ENCODE peak calls at places on chromosome 1, in four cellular contexts. A is MM.1S, S is HCT116, Z is tibial artery. R is an unnamed sample.

GRCh38 chr1:215844266-215844665 is 277.2 kb downstream of the KCTD3 start:
- DNase-seq in A (no peak), S (no peak), Z (no peak), R (no peak)

GRCh38 chr1:63662056-63662836 is 69.0 kb downstream of the PGM1 start:
- DNase-seq in S (peak; percentile 78), A (no peak), Z (peak; percentile 57), R (peak; percentile 39)

GRCh38 chr1:228144213-228145049 is 4.4 kb downstream of the GUK1 start:
- DNase-seq in Z (no peak), A (no peak), S (no peak), R (no peak)

GRCh38 chr1:43587594-43587993 is 56.9 kb downstream of the PTPRF start:
- DNase-seq in S (no peak), Z (no peak), A (no peak), R (no peak)

GRCh38 chr1:64822621-64823020 is 77.7 kb downstream of the RAVER2 start:
- DNase-seq in Z (no peak), S (no peak), A (no peak), R (no peak)

GRCh38 chr1:218259800-218260199 is 25.3 kb upstream of the RRP15 start:
- DNase-seq in S (peak; percentile 7), A (peak; percentile 55), Z (no peak), R (no peak)

GRCh38 chr1:115089443-115090340 is at the start of gene TSPAN2:
- DNase-seq in Z (peak; percentile 92), S (no peak), A (no peak), R (peak; percentile 84)

GRCh38 chr1:54390655-54391054 is 15.5 kb downstream of the SSBP3 start:
- DNase-seq in S (no peak), A (no peak), Z (no peak), R (no peak)

GRCh38 chr1:198272492-198272891 is 115.7 kb downstream of the NEK7 start:
- DNase-seq in Z (no peak), S (no peak), A (no peak), R (no peak)

GRCh38 chr1:114627107-114627506 is 42.7 kb downstream of the DENND2C start:
- DNase-seq in S (no peak), A (no peak), Z (no peak), R (no peak)

GRCh38 chr1:56327195-56327594 is 252.2 kb downstream of the PLPP3 start:
- DNase-seq in Z (no peak), A (no peak), S (no peak), R (no peak)

GRCh38 chr1:247378334-247379073 is 37.5 kb upstream of the NLRP3 start:
- DNase-seq in A (no peak), S (no peak), Z (no peak), R (no peak)

GRCh38 chr1:211831558-211832323 is 1.2 kb upstream of the LPGAT1 start:
- DNase-seq in Z (no peak), S (no peak), A (peak; percentile 18), R (no peak)

GRCh38 chr1:211830055-211830329 is 571 bp downstream of the LPGAT1 start:
- DNase-seq in Z (no peak), A (peak; percentile 19), S (no peak), R (peak; percentile 15)

GRCh38 chr1:211828584-211829342 is 1.8 kb downstream of the LPGAT1 start:
- DNase-seq in Z (no peak), A (no peak), S (no peak), R (no peak)

GRCh38 chr1:211830330-211831142 is at the start of gene LPGAT1:
- DNase-seq in A (peak; percentile 77), S (peak; percentile 27), Z (peak; percentile 58), R (peak; percentile 83)

DNA sequence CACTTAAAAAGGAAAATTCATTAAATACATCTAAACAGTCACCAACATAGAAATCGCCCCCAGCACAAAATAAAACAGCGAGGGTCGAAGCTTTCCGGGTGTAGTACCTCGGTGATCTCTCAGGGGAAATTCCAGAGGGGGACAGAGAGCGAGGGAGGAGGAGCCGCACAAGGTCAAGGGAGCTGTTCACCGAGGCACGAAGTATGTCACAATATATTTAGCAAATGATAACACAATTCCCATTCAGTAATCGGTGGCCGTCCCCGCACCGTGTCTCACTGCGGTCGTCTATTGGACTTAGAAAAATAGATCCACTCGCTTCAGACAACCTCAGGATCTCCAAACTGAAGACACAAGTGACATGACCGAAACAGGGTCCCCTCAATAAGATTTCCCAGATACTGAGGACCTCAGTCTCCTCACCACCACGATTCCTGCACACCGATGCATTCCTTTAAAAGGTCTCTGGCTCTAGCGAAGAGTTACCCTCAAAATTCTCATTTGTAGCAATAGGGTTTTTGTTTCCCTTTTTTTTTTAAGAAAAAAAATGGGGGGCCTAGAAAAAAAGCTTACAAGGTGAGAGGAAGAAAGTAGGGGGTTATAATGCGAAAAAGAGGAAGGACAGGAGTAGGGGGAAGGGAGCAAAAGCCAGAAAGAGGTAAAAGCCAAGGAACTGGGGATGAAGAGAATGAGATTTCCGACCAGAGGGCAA is 1.1 kb downstream of the LPGAT1 start:
- DNase-seq in S (no peak), A (no peak), Z (peak; percentile 30), R (peak; percentile 31)
- TF ChIP-seq CTCF in S (no peak), A (no peak), Z (no peak), R (peak; percentile 13)

DNA sequence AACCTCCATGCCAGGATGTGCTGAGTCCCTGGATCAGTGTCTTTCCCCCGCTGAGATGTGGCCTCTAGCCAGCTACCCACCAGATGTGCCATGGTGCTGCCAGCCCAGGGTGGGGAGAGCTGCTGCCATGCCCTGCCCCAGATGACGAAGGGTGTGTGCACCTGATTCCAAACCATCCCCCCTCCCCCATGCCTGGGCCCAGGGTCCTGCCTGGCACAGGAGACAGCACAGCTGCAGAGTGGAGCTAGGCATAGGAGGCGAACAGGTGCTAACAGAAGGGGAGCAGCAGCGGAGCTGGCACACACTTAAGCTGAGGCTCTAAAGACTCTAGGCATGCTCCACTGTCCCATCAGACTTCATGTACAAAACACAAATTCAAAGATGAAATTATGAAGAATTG is 9.0 kb upstream of the LDLRAP1 start:
- DNase-seq in A (no peak), S (no peak), Z (no peak), R (no peak)
- TF ChIP-seq CTCF in A (no peak), S (no peak), Z (no peak), R (no peak)

DNA sequence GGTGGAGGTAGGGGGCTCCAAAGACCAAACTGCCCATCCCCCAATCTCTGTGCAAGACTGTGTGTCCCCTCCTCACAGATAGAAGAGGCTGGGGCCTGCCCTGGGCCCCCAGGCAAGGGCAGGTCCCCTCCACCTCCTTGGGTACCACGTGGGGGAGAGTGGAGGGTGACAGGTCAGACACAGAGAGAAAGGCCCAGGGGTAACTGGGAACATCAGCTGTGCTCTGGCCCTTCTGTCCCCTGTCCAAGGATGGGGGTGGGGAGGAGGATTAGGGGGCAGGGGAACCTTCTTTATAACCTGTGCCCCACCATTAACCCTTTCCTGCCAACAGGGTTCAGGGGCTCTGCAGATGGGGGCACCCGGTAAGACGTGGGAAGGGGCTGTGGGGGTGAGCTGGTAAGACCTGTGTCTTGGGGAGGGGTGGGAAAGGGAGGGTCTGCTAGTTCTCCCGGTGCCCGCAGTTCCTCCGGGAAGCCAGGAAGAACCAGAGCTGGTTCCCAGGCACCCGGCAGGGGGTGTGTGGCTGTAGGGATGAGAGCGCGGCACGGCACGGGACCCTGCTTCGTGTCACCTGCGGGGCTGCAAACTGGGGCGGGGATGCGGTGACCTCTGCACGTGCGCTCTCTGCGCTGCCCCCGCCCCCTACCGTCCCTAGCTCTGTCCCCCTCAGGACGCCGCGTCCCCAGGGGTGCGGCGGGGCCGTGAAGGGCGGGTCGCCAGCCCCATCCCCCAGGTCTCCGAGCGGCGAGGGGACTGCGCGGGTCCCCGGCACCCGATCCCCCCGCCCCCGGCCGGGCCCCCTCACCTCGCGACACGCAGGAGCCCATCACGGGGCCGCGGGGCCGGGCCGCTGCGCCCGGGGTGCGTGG is 601 bp downstream of the FAM131C start:
- DNase-seq in Z (no peak), A (no peak), S (no peak), R (no peak)
- TF ChIP-seq CTCF in Z (no peak), A (no peak), S (no peak), R (no peak)

GRCh38 chr1:13808729-13809131 is 108.7 kb downstream of the PRDM2 start:
- DNase-seq in S (no peak), Z (no peak), A (no peak), R (peak; percentile 64)

GRCh38 chr1:13809461-13810159 is 109.6 kb downstream of the PRDM2 start:
- DNase-seq in Z (no peak), A (no peak), S (no peak), R (no peak)

GRCh38 chr1:13805431-13805830 is 105.4 kb downstream of the PRDM2 start:
- DNase-seq in A (no peak), Z (no peak), S (no peak), R (no peak)

GRCh38 chr1:13806108-13806507 is 106.1 kb downstream of the PRDM2 start:
- DNase-seq in Z (no peak), S (no peak), A (no peak), R (no peak)

DNA sequence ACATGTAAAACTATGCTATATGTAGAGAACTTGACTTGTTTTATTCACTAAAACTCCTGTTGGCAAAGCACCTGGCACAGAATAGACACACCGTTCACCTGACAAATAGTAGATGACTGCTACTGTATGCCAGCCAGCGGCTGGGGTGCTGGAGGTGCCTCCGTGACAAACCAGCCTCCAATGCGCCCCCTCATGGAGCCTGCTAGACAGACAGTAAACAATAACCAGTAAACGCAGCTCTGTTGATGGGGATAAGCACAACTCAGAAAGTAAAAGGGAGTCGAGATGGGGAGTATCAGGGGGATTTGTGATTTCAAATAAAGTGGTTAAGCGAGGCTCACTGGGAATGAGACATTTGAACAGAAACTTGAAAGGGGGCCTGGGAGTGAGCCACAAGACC is 107.2 kb downstream of the PRDM2 start:
- DNase-seq in Z (no peak), S (peak; percentile 12), A (no peak), R (no peak)
- TF ChIP-seq CTCF in Z (no peak), S (peak; percentile 72), A (no peak), R (peak; percentile 28)